ENCODE peak calls at places on chromosomes 11 and 22, in ten cellular contexts. R, N, E, V, X, G, Z, C, Y and J are unnamed samples.

GRCh38 chr11:8867035-8867434 is 44.0 kb upstream of the AKIP1 start:
- DNase-seq in R (no peak), N (no peak), E (no peak), V (no peak), X (no peak), G (no peak), Z (no peak), C (no peak), Y (no peak), J (no peak)

GRCh38 chr11:124788521-124788920 is 11.7 kb downstream of the MSANTD2 start:
- DNase-seq in R (no peak), N (no peak), E (no peak), V (no peak), X (no peak), G (no peak), Z (no peak), C (no peak), Y (no peak), J (no peak)

GRCh38 chr11:117814204-117814765 is 10.3 kb downstream of the FXYD2 start:
- DNase-seq in R (no peak), N (no peak), E (no peak), V (no peak), X (no peak), G (no peak), Z (no peak), C (no peak), Y (no peak), J (no peak)

GRCh38 chr11:8100151-8100550 is 19.1 kb downstream of the TUB start:
- DNase-seq in R (no peak), N (peak; percentile 77), E (no peak), V (no peak), X (peak; percentile 39), G (no peak), Z (no peak), C (peak; percentile 14), Y (no peak), J (no peak)

GRCh38 chr22:49789289-49790141 is 38.2 kb downstream of the BRD1 start:
- DNase-seq in R (no peak), N (no peak), E (peak; percentile 31), V (no peak), X (no peak), G (peak; percentile 83), Z (no peak), C (no peak), Y (no peak), J (no peak)

GRCh38 chr11:17388609-17389204 is at the start of gene KCNJ11:
- DNase-seq in R (peak; percentile 44), N (no peak), E (no peak), V (no peak), X (no peak), G (no peak), Z (no peak), C (peak; percentile 35), Y (no peak), J (no peak)

GRCh38 chr11:79437981-79438630 is 2.7 kb downstream of the TENM4 start:
- DNase-seq in R (no peak), N (no peak), E (no peak), V (no peak), X (peak; percentile 67), G (peak; percentile 75), Z (no peak), C (no peak), Y (peak; percentile 4), J (no peak)

GRCh38 chr11:130103296-130103814 is 33.7 kb downstream of the APLP2 start:
- DNase-seq in R (no peak), N (no peak), E (no peak), V (no peak), X (no peak), G (no peak), Z (no peak), C (no peak), Y (no peak), J (no peak)

GRCh38 chr11:27705873-27706820 is 5.9 kb upstream of the BDNF start:
- DNase-seq in R (no peak), N (no peak), E (no peak), V (no peak), X (no peak), G (no peak), Z (no peak), C (no peak), Y (no peak), J (no peak)

GRCh38 chr11:24373516-24373915 is 123.3 kb upstream of the LUZP2 start:
- DNase-seq in R (no peak), N (no peak), E (no peak), V (no peak), X (no peak), G (no peak), Z (no peak), C (no peak), Y (no peak), J (no peak)

GRCh38 chr22:32475428-32476010 is 908 bp downstream of the FBXO7 start:
- DNase-seq in R (no peak), N (no peak), E (peak; percentile 47), V (no peak), X (peak; percentile 72), G (peak; percentile 77), Z (peak; percentile 8), C (peak; percentile 40), Y (peak; percentile 42), J (no peak)

GRCh38 chr22:32473388-32473952 is 1.1 kb upstream of the FBXO7 start:
- DNase-seq in R (peak; percentile 32), N (no peak), E (peak; percentile 30), V (peak; percentile 34), X (no peak), G (no peak), Z (peak; percentile 68), C (no peak), Y (no peak), J (peak; percentile 84)

GRCh38 chr22:32476804-32477203 is 2.2 kb downstream of the FBXO7 start:
- DNase-seq in R (no peak), N (no peak), E (no peak), V (no peak), X (no peak), G (no peak), Z (no peak), C (no peak), Y (no peak), J (no peak)

GRCh38 chr22:32476286-32476685 is 1.7 kb downstream of the FBXO7 start:
- DNase-seq in R (no peak), N (no peak), E (no peak), V (no peak), X (no peak), G (no peak), Z (no peak), C (no peak), Y (no peak), J (no peak)

DNA sequence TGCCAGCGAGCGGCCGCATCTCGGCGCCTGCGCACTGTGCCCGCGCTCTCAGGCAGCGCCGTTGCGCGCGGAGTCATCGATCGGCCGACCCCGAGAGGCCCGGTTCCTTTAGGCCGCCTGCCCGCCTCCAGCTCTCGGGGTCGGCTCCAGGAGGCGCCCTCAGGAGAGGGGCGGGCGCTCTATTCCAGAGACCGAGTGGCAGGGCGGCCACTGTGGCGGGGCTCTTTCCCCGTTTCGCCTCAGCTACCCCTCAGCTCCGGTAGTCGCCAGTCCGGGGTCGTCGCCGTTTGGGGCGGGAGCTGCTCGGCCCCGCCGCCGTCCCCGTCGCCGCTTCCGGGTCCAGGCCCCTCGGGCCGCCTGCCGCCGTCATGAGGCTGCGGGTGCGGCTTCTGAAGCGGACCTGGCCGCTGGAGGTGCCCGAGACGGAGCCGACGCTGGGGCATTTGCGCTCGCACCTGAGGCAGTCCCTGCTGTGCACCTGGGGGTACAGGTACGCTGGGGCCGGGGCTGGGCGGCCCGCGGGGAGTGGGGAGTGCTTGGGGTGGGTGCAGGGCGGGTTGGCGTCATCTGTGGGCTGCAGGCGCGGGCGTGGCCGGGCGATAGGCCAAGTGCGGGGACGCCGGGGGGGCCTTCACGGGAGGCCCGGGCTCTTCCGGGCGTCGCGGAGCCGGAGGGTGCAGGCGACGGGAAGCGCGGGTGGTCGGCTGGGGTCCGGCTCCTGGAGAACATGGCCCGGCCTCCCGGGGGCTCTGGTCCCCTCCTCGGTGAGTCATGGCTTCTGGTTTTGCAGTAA is at the start of gene FBXO7:
- DNase-seq in R (peak; percentile 78), N (no peak), E (peak; percentile 93), V (peak; percentile 37), X (peak; percentile 96), G (peak; percentile 97), Z (peak; percentile 80), C (peak; percentile 93), Y (peak; percentile 86), J (peak; percentile 93)
- TF ChIP-seq POLR2A in R (peak; percentile 64), N (peak; percentile 66), E (peak; percentile 91), V (peak; percentile 92), X (peak; percentile 48), G (peak; percentile 66), Z (peak; percentile 74), C (no peak), Y (peak; percentile 62), J (peak; percentile 29)

DNA sequence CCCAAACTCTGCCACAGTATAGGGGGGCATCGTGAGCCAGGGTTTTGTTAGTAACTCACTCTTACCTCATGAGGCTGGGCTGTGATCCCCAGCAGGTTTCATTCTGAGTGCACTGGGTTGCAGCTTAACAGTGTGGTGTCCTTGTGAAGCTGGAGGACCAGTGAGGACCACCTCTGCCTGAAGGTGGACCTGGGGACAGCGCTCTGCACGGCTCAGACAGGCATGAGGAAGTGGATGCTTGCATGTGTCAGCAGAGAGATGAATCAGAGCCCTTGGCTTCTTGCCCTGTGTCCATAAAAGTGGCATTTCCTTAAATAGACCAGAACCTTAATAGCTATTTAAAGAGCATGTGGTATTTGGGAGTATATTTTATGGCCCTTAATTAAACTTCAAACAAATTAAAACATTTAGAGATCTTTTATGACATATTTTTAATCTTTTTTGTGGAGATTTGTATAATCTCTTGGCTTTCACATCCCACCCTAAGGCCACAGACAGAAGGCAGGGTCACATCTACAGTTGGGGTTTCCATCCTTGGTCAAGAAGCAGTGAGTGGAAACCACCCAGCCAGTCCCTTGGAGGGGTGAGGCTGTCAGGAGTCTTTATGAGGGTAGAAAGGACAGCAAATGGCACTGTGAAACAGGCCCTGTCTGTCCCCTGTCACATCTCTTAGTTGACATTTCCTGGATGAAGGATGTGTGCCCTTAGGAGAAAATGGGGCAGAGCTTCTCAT is 24.8 kb upstream of the ADORA2A start:
- DNase-seq in R (no peak), N (no peak), E (peak; percentile 92), V (peak; percentile 33), X (peak; percentile 89), G (no peak), Z (peak; percentile 82), C (peak; percentile 75), Y (peak; percentile 98), J (no peak)
- TF ChIP-seq POLR2AphosphoS5 in R (no peak), N (peak; percentile 88), E (peak; percentile 76), V (no peak), X (peak; percentile 87), G (no peak), Z (peak; percentile 51), C (peak; percentile 26), Y (peak; percentile 92), J (peak; percentile 79)

GRCh38 chr11:83168756-83169155 is 11.8 kb downstream of the PCF11 start:
- DNase-seq in R (no peak), N (no peak), E (no peak), V (no peak), X (no peak), G (no peak), Z (no peak), C (no peak), Y (no peak), J (no peak)
- TF ChIP-seq POLR2A in R (no peak), N (no peak), E (peak; percentile 25), V (peak; percentile 56), X (no peak), G (no peak), Z (no peak), C (no peak), Y (no peak), J (no peak)

DNA sequence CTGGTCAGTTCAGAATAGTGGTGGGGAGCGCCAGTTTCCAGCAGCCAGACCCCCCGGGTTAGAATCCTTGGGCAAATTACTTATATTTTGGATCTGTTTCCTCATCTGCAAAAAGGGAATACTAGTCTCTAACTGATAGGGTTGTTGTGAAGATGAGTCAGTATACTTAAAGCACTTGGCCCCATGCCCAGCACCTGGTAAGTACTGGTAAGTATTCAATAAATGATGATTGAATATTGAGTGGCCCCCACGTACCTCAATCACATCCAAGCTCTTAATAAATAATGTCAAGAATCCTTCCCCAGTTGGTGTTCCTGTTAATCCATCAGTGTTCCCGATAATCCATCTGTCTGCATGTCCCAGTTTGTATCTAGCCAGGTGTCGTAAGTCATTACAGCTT is 12.1 kb downstream of the ACP2 start:
- DNase-seq in R (no peak), N (no peak), E (no peak), V (no peak), X (no peak), G (no peak), Z (no peak), C (no peak), Y (no peak), J (no peak)
- TF ChIP-seq POLR2AphosphoS5 in R (no peak), N (no peak), E (no peak), V (no peak), X (no peak), G (no peak), Z (no peak), C (no peak), Y (no peak), J (no peak)